ENCODE peak calls at places on chromosomes 13 and 19, in ten cellular contexts. One of them, this sample, is unnamed.

GRCh38 chr19:35363001-35363590 is 4.8 kb downstream of the FFAR3 start:
- DNase-seq in B cell: no peak
- DNase-seq in glutamatergic neuron: no peak
- DNase-seq in BJ: no peak
- DNase-seq in stimulated activated CD4-positive, alpha-beta T cell treated with anti-CD3 and anti-CD28 coated beads, Interleukin-2, amount 100 ng/mL, for 24 hours: no peak
- DNase-seq in thoracic aorta: no peak
- DNase-seq in CD4-positive, alpha-beta T cell: no peak
- DNase-seq in activated T-helper 1 cell treated with Interleukin-2 at 50 U/mL for 16 hours: no peak
- DNase-seq in stimulated activated CD8-positive, alpha-beta memory T cell treated with anti-CD3 and anti-CD28 coated beads, Interleukin-12 subunit alpha, Interleukin-12 subunit beta, amount 100 ng/mL, for 4 hours: no peak
- DNase-seq in iPS-NIHi11: no peak
- DNase-seq in this sample: no peak

GRCh38 chr13:26007774-26008173 is 44.0 kb downstream of the SHISA2 start:
- DNase-seq in B cell: no peak
- DNase-seq in glutamatergic neuron: no peak
- DNase-seq in BJ: no peak
- DNase-seq in stimulated activated CD4-positive, alpha-beta T cell treated with anti-CD3 and anti-CD28 coated beads, Interleukin-2, amount 100 ng/mL, for 24 hours: no peak
- DNase-seq in thoracic aorta: no peak
- DNase-seq in CD4-positive, alpha-beta T cell: no peak
- DNase-seq in activated T-helper 1 cell treated with Interleukin-2 at 50 U/mL for 16 hours: no peak
- DNase-seq in stimulated activated CD8-positive, alpha-beta memory T cell treated with anti-CD3 and anti-CD28 coated beads, Interleukin-12 subunit alpha, Interleukin-12 subunit beta, amount 100 ng/mL, for 4 hours: no peak
- DNase-seq in iPS-NIHi11: no peak
- DNase-seq in this sample: no peak

GRCh38 chr19:17333611-17334413 is 843 bp downstream of the ANO8 start:
- DNase-seq in B cell: peak; percentile 67
- DNase-seq in glutamatergic neuron: no peak
- DNase-seq in BJ: no peak
- DNase-seq in stimulated activated CD4-positive, alpha-beta T cell treated with anti-CD3 and anti-CD28 coated beads, Interleukin-2, amount 100 ng/mL, for 24 hours: peak; percentile 81
- DNase-seq in thoracic aorta: no peak
- DNase-seq in CD4-positive, alpha-beta T cell: peak; percentile 61
- DNase-seq in activated T-helper 1 cell treated with Interleukin-2 at 50 U/mL for 16 hours: peak; percentile 63
- DNase-seq in stimulated activated CD8-positive, alpha-beta memory T cell treated with anti-CD3 and anti-CD28 coated beads, Interleukin-12 subunit alpha, Interleukin-12 subunit beta, amount 100 ng/mL, for 4 hours: peak; percentile 60
- DNase-seq in iPS-NIHi11: no peak
- DNase-seq in this sample: peak; percentile 68

GRCh38 chr19:768424-768823 is 17.5 kb downstream of the MISP start:
- DNase-seq in B cell: no peak
- DNase-seq in glutamatergic neuron: no peak
- DNase-seq in BJ: peak; percentile 75
- DNase-seq in stimulated activated CD4-positive, alpha-beta T cell treated with anti-CD3 and anti-CD28 coated beads, Interleukin-2, amount 100 ng/mL, for 24 hours: no peak
- DNase-seq in thoracic aorta: no peak
- DNase-seq in CD4-positive, alpha-beta T cell: no peak
- DNase-seq in activated T-helper 1 cell treated with Interleukin-2 at 50 U/mL for 16 hours: no peak
- DNase-seq in stimulated activated CD8-positive, alpha-beta memory T cell treated with anti-CD3 and anti-CD28 coated beads, Interleukin-12 subunit alpha, Interleukin-12 subunit beta, amount 100 ng/mL, for 4 hours: no peak
- DNase-seq in iPS-NIHi11: no peak
- DNase-seq in this sample: no peak

GRCh38 chr19:39514840-39515550 is at the start of gene SELENOV:
- DNase-seq in B cell: peak; percentile 56
- DNase-seq in glutamatergic neuron: peak; percentile 80
- DNase-seq in BJ: no peak
- DNase-seq in stimulated activated CD4-positive, alpha-beta T cell treated with anti-CD3 and anti-CD28 coated beads, Interleukin-2, amount 100 ng/mL, for 24 hours: no peak
- DNase-seq in thoracic aorta: no peak
- DNase-seq in CD4-positive, alpha-beta T cell: no peak
- DNase-seq in activated T-helper 1 cell treated with Interleukin-2 at 50 U/mL for 16 hours: no peak
- DNase-seq in stimulated activated CD8-positive, alpha-beta memory T cell treated with anti-CD3 and anti-CD28 coated beads, Interleukin-12 subunit alpha, Interleukin-12 subunit beta, amount 100 ng/mL, for 4 hours: no peak
- DNase-seq in iPS-NIHi11: peak; percentile 80
- DNase-seq in this sample: no peak

GRCh38 chr13:84360843-84361242 is 478.6 kb upstream of the SLITRK1 start:
- DNase-seq in B cell: no peak
- DNase-seq in glutamatergic neuron: no peak
- DNase-seq in BJ: no peak
- DNase-seq in stimulated activated CD4-positive, alpha-beta T cell treated with anti-CD3 and anti-CD28 coated beads, Interleukin-2, amount 100 ng/mL, for 24 hours: no peak
- DNase-seq in thoracic aorta: no peak
- DNase-seq in CD4-positive, alpha-beta T cell: no peak
- DNase-seq in activated T-helper 1 cell treated with Interleukin-2 at 50 U/mL for 16 hours: no peak
- DNase-seq in stimulated activated CD8-positive, alpha-beta memory T cell treated with anti-CD3 and anti-CD28 coated beads, Interleukin-12 subunit alpha, Interleukin-12 subunit beta, amount 100 ng/mL, for 4 hours: no peak
- DNase-seq in iPS-NIHi11: no peak
- DNase-seq in this sample: no peak

GRCh38 chr19:11451942-11452813 is 16.7 kb downstream of the PRKCSH start:
- DNase-seq in B cell: no peak
- DNase-seq in glutamatergic neuron: peak; percentile 55
- DNase-seq in BJ: no peak
- DNase-seq in stimulated activated CD4-positive, alpha-beta T cell treated with anti-CD3 and anti-CD28 coated beads, Interleukin-2, amount 100 ng/mL, for 24 hours: no peak
- DNase-seq in thoracic aorta: no peak
- DNase-seq in CD4-positive, alpha-beta T cell: no peak
- DNase-seq in activated T-helper 1 cell treated with Interleukin-2 at 50 U/mL for 16 hours: no peak
- DNase-seq in stimulated activated CD8-positive, alpha-beta memory T cell treated with anti-CD3 and anti-CD28 coated beads, Interleukin-12 subunit alpha, Interleukin-12 subunit beta, amount 100 ng/mL, for 4 hours: no peak
- DNase-seq in iPS-NIHi11: no peak
- DNase-seq in this sample: no peak

GRCh38 chr19:17846146-17846545 is 1.6 kb downstream of the JAK3 start:
- DNase-seq in B cell: no peak
- DNase-seq in glutamatergic neuron: no peak
- DNase-seq in BJ: no peak
- DNase-seq in stimulated activated CD4-positive, alpha-beta T cell treated with anti-CD3 and anti-CD28 coated beads, Interleukin-2, amount 100 ng/mL, for 24 hours: no peak
- DNase-seq in thoracic aorta: no peak
- DNase-seq in CD4-positive, alpha-beta T cell: no peak
- DNase-seq in activated T-helper 1 cell treated with Interleukin-2 at 50 U/mL for 16 hours: peak; percentile 31
- DNase-seq in stimulated activated CD8-positive, alpha-beta memory T cell treated with anti-CD3 and anti-CD28 coated beads, Interleukin-12 subunit alpha, Interleukin-12 subunit beta, amount 100 ng/mL, for 4 hours: no peak
- DNase-seq in iPS-NIHi11: no peak
- DNase-seq in this sample: peak; percentile 39

GRCh38 chr13:67736646-67737420 is 506.7 kb upstream of the PCDH9 start:
- DNase-seq in B cell: no peak
- DNase-seq in glutamatergic neuron: peak; percentile 23
- DNase-seq in BJ: no peak
- DNase-seq in stimulated activated CD4-positive, alpha-beta T cell treated with anti-CD3 and anti-CD28 coated beads, Interleukin-2, amount 100 ng/mL, for 24 hours: no peak
- DNase-seq in thoracic aorta: no peak
- DNase-seq in CD4-positive, alpha-beta T cell: no peak
- DNase-seq in activated T-helper 1 cell treated with Interleukin-2 at 50 U/mL for 16 hours: no peak
- DNase-seq in stimulated activated CD8-positive, alpha-beta memory T cell treated with anti-CD3 and anti-CD28 coated beads, Interleukin-12 subunit alpha, Interleukin-12 subunit beta, amount 100 ng/mL, for 4 hours: no peak
- DNase-seq in iPS-NIHi11: peak; percentile 33
- DNase-seq in this sample: no peak

GRCh38 chr19:374183-374885 is 29.7 kb upstream of the MIER2 start:
- DNase-seq in B cell: no peak
- DNase-seq in glutamatergic neuron: no peak
- DNase-seq in BJ: no peak
- DNase-seq in stimulated activated CD4-positive, alpha-beta T cell treated with anti-CD3 and anti-CD28 coated beads, Interleukin-2, amount 100 ng/mL, for 24 hours: no peak
- DNase-seq in thoracic aorta: no peak
- DNase-seq in CD4-positive, alpha-beta T cell: no peak
- DNase-seq in activated T-helper 1 cell treated with Interleukin-2 at 50 U/mL for 16 hours: no peak
- DNase-seq in stimulated activated CD8-positive, alpha-beta memory T cell treated with anti-CD3 and anti-CD28 coated beads, Interleukin-12 subunit alpha, Interleukin-12 subunit beta, amount 100 ng/mL, for 4 hours: no peak
- DNase-seq in iPS-NIHi11: no peak
- DNase-seq in this sample: no peak

GRCh38 chr19:15101479-15102082 is 5.6 kb upstream of the SYDE1 start:
- DNase-seq in B cell: peak; percentile 42
- DNase-seq in glutamatergic neuron: peak; percentile 64
- DNase-seq in BJ: no peak
- DNase-seq in stimulated activated CD4-positive, alpha-beta T cell treated with anti-CD3 and anti-CD28 coated beads, Interleukin-2, amount 100 ng/mL, for 24 hours: peak; percentile 70
- DNase-seq in thoracic aorta: no peak
- DNase-seq in CD4-positive, alpha-beta T cell: peak; percentile 36
- DNase-seq in activated T-helper 1 cell treated with Interleukin-2 at 50 U/mL for 16 hours: peak; percentile 18
- DNase-seq in stimulated activated CD8-positive, alpha-beta memory T cell treated with anti-CD3 and anti-CD28 coated beads, Interleukin-12 subunit alpha, Interleukin-12 subunit beta, amount 100 ng/mL, for 4 hours: no peak
- DNase-seq in iPS-NIHi11: peak; percentile 53
- DNase-seq in this sample: no peak

GRCh38 chr19:58097783-58098681 is at the start of gene ZSCAN18:
- DNase-seq in B cell: peak; percentile 98
- DNase-seq in glutamatergic neuron: peak; percentile 99
- DNase-seq in BJ: peak; percentile 71
- DNase-seq in stimulated activated CD4-positive, alpha-beta T cell treated with anti-CD3 and anti-CD28 coated beads, Interleukin-2, amount 100 ng/mL, for 24 hours: peak; percentile 90
- DNase-seq in thoracic aorta: peak; percentile 96
- DNase-seq in CD4-positive, alpha-beta T cell: peak; percentile 93
- DNase-seq in activated T-helper 1 cell treated with Interleukin-2 at 50 U/mL for 16 hours: peak; percentile 90
- DNase-seq in stimulated activated CD8-positive, alpha-beta memory T cell treated with anti-CD3 and anti-CD28 coated beads, Interleukin-12 subunit alpha, Interleukin-12 subunit beta, amount 100 ng/mL, for 4 hours: peak; percentile 93
- DNase-seq in iPS-NIHi11: peak; percentile 100
- DNase-seq in this sample: peak; percentile 91

GRCh38 chr19:39497850-39498261 is 891 bp upstream of the DLL3 start:
- DNase-seq in B cell: peak; percentile 60
- DNase-seq in glutamatergic neuron: peak; percentile 92
- DNase-seq in BJ: no peak
- DNase-seq in stimulated activated CD4-positive, alpha-beta T cell treated with anti-CD3 and anti-CD28 coated beads, Interleukin-2, amount 100 ng/mL, for 24 hours: peak; percentile 32
- DNase-seq in thoracic aorta: no peak
- DNase-seq in CD4-positive, alpha-beta T cell: no peak
- DNase-seq in activated T-helper 1 cell treated with Interleukin-2 at 50 U/mL for 16 hours: no peak
- DNase-seq in stimulated activated CD8-positive, alpha-beta memory T cell treated with anti-CD3 and anti-CD28 coated beads, Interleukin-12 subunit alpha, Interleukin-12 subunit beta, amount 100 ng/mL, for 4 hours: no peak
- DNase-seq in iPS-NIHi11: peak; percentile 81
- DNase-seq in this sample: no peak

GRCh38 chr19:31099470-31100190 is 249.6 kb downstream of the TSHZ3 start:
- DNase-seq in B cell: no peak
- DNase-seq in glutamatergic neuron: no peak
- DNase-seq in BJ: no peak
- DNase-seq in stimulated activated CD4-positive, alpha-beta T cell treated with anti-CD3 and anti-CD28 coated beads, Interleukin-2, amount 100 ng/mL, for 24 hours: no peak
- DNase-seq in thoracic aorta: no peak
- DNase-seq in CD4-positive, alpha-beta T cell: no peak
- DNase-seq in activated T-helper 1 cell treated with Interleukin-2 at 50 U/mL for 16 hours: no peak
- DNase-seq in stimulated activated CD8-positive, alpha-beta memory T cell treated with anti-CD3 and anti-CD28 coated beads, Interleukin-12 subunit alpha, Interleukin-12 subunit beta, amount 100 ng/mL, for 4 hours: no peak
- DNase-seq in iPS-NIHi11: no peak
- DNase-seq in this sample: no peak

GRCh38 chr19:13765395-13766094 is 1.2 kb downstream of the MRI1 start:
- DNase-seq in B cell: no peak
- DNase-seq in glutamatergic neuron: no peak
- DNase-seq in BJ: no peak
- DNase-seq in stimulated activated CD4-positive, alpha-beta T cell treated with anti-CD3 and anti-CD28 coated beads, Interleukin-2, amount 100 ng/mL, for 24 hours: no peak
- DNase-seq in thoracic aorta: no peak
- DNase-seq in CD4-positive, alpha-beta T cell: no peak
- DNase-seq in activated T-helper 1 cell treated with Interleukin-2 at 50 U/mL for 16 hours: no peak
- DNase-seq in stimulated activated CD8-positive, alpha-beta memory T cell treated with anti-CD3 and anti-CD28 coated beads, Interleukin-12 subunit alpha, Interleukin-12 subunit beta, amount 100 ng/mL, for 4 hours: no peak
- DNase-seq in iPS-NIHi11: peak; percentile 52
- DNase-seq in this sample: no peak

GRCh38 chr13:93727301-93728141 is 500.9 kb downstream of the GPC6 start:
- DNase-seq in B cell: no peak
- DNase-seq in glutamatergic neuron: no peak
- DNase-seq in BJ: peak; percentile 37
- DNase-seq in stimulated activated CD4-positive, alpha-beta T cell treated with anti-CD3 and anti-CD28 coated beads, Interleukin-2, amount 100 ng/mL, for 24 hours: no peak
- DNase-seq in thoracic aorta: no peak
- DNase-seq in CD4-positive, alpha-beta T cell: no peak
- DNase-seq in activated T-helper 1 cell treated with Interleukin-2 at 50 U/mL for 16 hours: no peak
- DNase-seq in stimulated activated CD8-positive, alpha-beta memory T cell treated with anti-CD3 and anti-CD28 coated beads, Interleukin-12 subunit alpha, Interleukin-12 subunit beta, amount 100 ng/mL, for 4 hours: no peak
- DNase-seq in iPS-NIHi11: no peak
- DNase-seq in this sample: no peak

GRCh38 chr13:91158015-91158390 is 189.5 kb upstream of the MIR17HG start:
- DNase-seq in B cell: no peak
- DNase-seq in glutamatergic neuron: no peak
- DNase-seq in BJ: no peak
- DNase-seq in stimulated activated CD4-positive, alpha-beta T cell treated with anti-CD3 and anti-CD28 coated beads, Interleukin-2, amount 100 ng/mL, for 24 hours: no peak
- DNase-seq in thoracic aorta: no peak
- DNase-seq in CD4-positive, alpha-beta T cell: no peak
- DNase-seq in activated T-helper 1 cell treated with Interleukin-2 at 50 U/mL for 16 hours: no peak
- DNase-seq in stimulated activated CD8-positive, alpha-beta memory T cell treated with anti-CD3 and anti-CD28 coated beads, Interleukin-12 subunit alpha, Interleukin-12 subunit beta, amount 100 ng/mL, for 4 hours: no peak
- DNase-seq in iPS-NIHi11: no peak
- DNase-seq in this sample: no peak

GRCh38 chr19:869245-870177 is 10.0 kb downstream of the CFD start:
- DNase-seq in B cell: no peak
- DNase-seq in glutamatergic neuron: no peak
- DNase-seq in BJ: peak; percentile 80
- DNase-seq in stimulated activated CD4-positive, alpha-beta T cell treated with anti-CD3 and anti-CD28 coated beads, Interleukin-2, amount 100 ng/mL, for 24 hours: no peak
- DNase-seq in thoracic aorta: peak; percentile 60
- DNase-seq in CD4-positive, alpha-beta T cell: no peak
- DNase-seq in activated T-helper 1 cell treated with Interleukin-2 at 50 U/mL for 16 hours: no peak
- DNase-seq in stimulated activated CD8-positive, alpha-beta memory T cell treated with anti-CD3 and anti-CD28 coated beads, Interleukin-12 subunit alpha, Interleukin-12 subunit beta, amount 100 ng/mL, for 4 hours: no peak
- DNase-seq in iPS-NIHi11: no peak
- DNase-seq in this sample: no peak

GRCh38 chr19:51501594-51502263 is at the start of gene SIGLEC12:
- DNase-seq in B cell: peak; percentile 44
- DNase-seq in glutamatergic neuron: no peak
- DNase-seq in BJ: no peak
- DNase-seq in stimulated activated CD4-positive, alpha-beta T cell treated with anti-CD3 and anti-CD28 coated beads, Interleukin-2, amount 100 ng/mL, for 24 hours: peak; percentile 35
- DNase-seq in thoracic aorta: no peak
- DNase-seq in CD4-positive, alpha-beta T cell: no peak
- DNase-seq in activated T-helper 1 cell treated with Interleukin-2 at 50 U/mL for 16 hours: no peak
- DNase-seq in stimulated activated CD8-positive, alpha-beta memory T cell treated with anti-CD3 and anti-CD28 coated beads, Interleukin-12 subunit alpha, Interleukin-12 subunit beta, amount 100 ng/mL, for 4 hours: no peak
- DNase-seq in iPS-NIHi11: no peak
- DNase-seq in this sample: no peak

GRCh38 chr19:39212377-39212742 is 8.3 kb upstream of the SYCN start:
- DNase-seq in B cell: peak; percentile 51
- DNase-seq in glutamatergic neuron: peak; percentile 45
- DNase-seq in BJ: no peak
- DNase-seq in stimulated activated CD4-positive, alpha-beta T cell treated with anti-CD3 and anti-CD28 coated beads, Interleukin-2, amount 100 ng/mL, for 24 hours: peak; percentile 73
- DNase-seq in thoracic aorta: no peak
- DNase-seq in CD4-positive, alpha-beta T cell: peak; percentile 42
- DNase-seq in activated T-helper 1 cell treated with Interleukin-2 at 50 U/mL for 16 hours: peak; percentile 47
- DNase-seq in stimulated activated CD8-positive, alpha-beta memory T cell treated with anti-CD3 and anti-CD28 coated beads, Interleukin-12 subunit alpha, Interleukin-12 subunit beta, amount 100 ng/mL, for 4 hours: peak; percentile 22
- DNase-seq in iPS-NIHi11: peak; percentile 74
- DNase-seq in this sample: peak; percentile 33

GRCh38 chr13:30114586-30115256 is 192.6 kb downstream of the KATNAL1 start:
- DNase-seq in B cell: peak; percentile 95
- DNase-seq in glutamatergic neuron: peak; percentile 97
- DNase-seq in BJ: no peak
- DNase-seq in stimulated activated CD4-positive, alpha-beta T cell treated with anti-CD3 and anti-CD28 coated beads, Interleukin-2, amount 100 ng/mL, for 24 hours: peak; percentile 97
- DNase-seq in thoracic aorta: peak; percentile 46
- DNase-seq in CD4-positive, alpha-beta T cell: peak; percentile 95
- DNase-seq in activated T-helper 1 cell treated with Interleukin-2 at 50 U/mL for 16 hours: peak; percentile 86
- DNase-seq in stimulated activated CD8-positive, alpha-beta memory T cell treated with anti-CD3 and anti-CD28 coated beads, Interleukin-12 subunit alpha, Interleukin-12 subunit beta, amount 100 ng/mL, for 4 hours: peak; percentile 85
- DNase-seq in iPS-NIHi11: peak; percentile 90
- DNase-seq in this sample: peak; percentile 90

GRCh38 chr13:77714119-77714755 is 16.8 kb downstream of the SLAIN1 start:
- DNase-seq in B cell: no peak
- DNase-seq in glutamatergic neuron: no peak
- DNase-seq in BJ: no peak
- DNase-seq in stimulated activated CD4-positive, alpha-beta T cell treated with anti-CD3 and anti-CD28 coated beads, Interleukin-2, amount 100 ng/mL, for 24 hours: no peak
- DNase-seq in thoracic aorta: no peak
- DNase-seq in CD4-positive, alpha-beta T cell: no peak
- DNase-seq in activated T-helper 1 cell treated with Interleukin-2 at 50 U/mL for 16 hours: no peak
- DNase-seq in stimulated activated CD8-positive, alpha-beta memory T cell treated with anti-CD3 and anti-CD28 coated beads, Interleukin-12 subunit alpha, Interleukin-12 subunit beta, amount 100 ng/mL, for 4 hours: no peak
- DNase-seq in iPS-NIHi11: no peak
- DNase-seq in this sample: no peak

GRCh38 chr19:58227964-58228583 is 640 bp upstream of the ZNF544 start:
- DNase-seq in B cell: no peak
- DNase-seq in glutamatergic neuron: no peak
- DNase-seq in BJ: no peak
- DNase-seq in stimulated activated CD4-positive, alpha-beta T cell treated with anti-CD3 and anti-CD28 coated beads, Interleukin-2, amount 100 ng/mL, for 24 hours: no peak
- DNase-seq in thoracic aorta: no peak
- DNase-seq in CD4-positive, alpha-beta T cell: no peak
- DNase-seq in activated T-helper 1 cell treated with Interleukin-2 at 50 U/mL for 16 hours: no peak
- DNase-seq in stimulated activated CD8-positive, alpha-beta memory T cell treated with anti-CD3 and anti-CD28 coated beads, Interleukin-12 subunit alpha, Interleukin-12 subunit beta, amount 100 ng/mL, for 4 hours: no peak
- DNase-seq in iPS-NIHi11: peak; percentile 22
- DNase-seq in this sample: no peak

GRCh38 chr19:3480383-3481091 is at the start of gene SMIM24:
- DNase-seq in B cell: no peak
- DNase-seq in glutamatergic neuron: no peak
- DNase-seq in BJ: no peak
- DNase-seq in stimulated activated CD4-positive, alpha-beta T cell treated with anti-CD3 and anti-CD28 coated beads, Interleukin-2, amount 100 ng/mL, for 24 hours: no peak
- DNase-seq in thoracic aorta: no peak
- DNase-seq in CD4-positive, alpha-beta T cell: no peak
- DNase-seq in activated T-helper 1 cell treated with Interleukin-2 at 50 U/mL for 16 hours: no peak
- DNase-seq in stimulated activated CD8-positive, alpha-beta memory T cell treated with anti-CD3 and anti-CD28 coated beads, Interleukin-12 subunit alpha, Interleukin-12 subunit beta, amount 100 ng/mL, for 4 hours: no peak
- DNase-seq in iPS-NIHi11: peak; percentile 58
- DNase-seq in this sample: no peak

GRCh38 chr13:25971499-25972145 is 80.2 kb downstream of the SHISA2 start:
- DNase-seq in B cell: no peak
- DNase-seq in glutamatergic neuron: peak; percentile 56
- DNase-seq in BJ: no peak
- DNase-seq in stimulated activated CD4-positive, alpha-beta T cell treated with anti-CD3 and anti-CD28 coated beads, Interleukin-2, amount 100 ng/mL, for 24 hours: no peak
- DNase-seq in thoracic aorta: no peak
- DNase-seq in CD4-positive, alpha-beta T cell: peak; percentile 44
- DNase-seq in activated T-helper 1 cell treated with Interleukin-2 at 50 U/mL for 16 hours: peak; percentile 30
- DNase-seq in stimulated activated CD8-positive, alpha-beta memory T cell treated with anti-CD3 and anti-CD28 coated beads, Interleukin-12 subunit alpha, Interleukin-12 subunit beta, amount 100 ng/mL, for 4 hours: no peak
- DNase-seq in iPS-NIHi11: no peak
- DNase-seq in this sample: peak; percentile 26

GRCh38 chr13:66402071-66402470 is 828.1 kb downstream of the PCDH9 start:
- DNase-seq in B cell: no peak
- DNase-seq in glutamatergic neuron: no peak
- DNase-seq in BJ: no peak
- DNase-seq in stimulated activated CD4-positive, alpha-beta T cell treated with anti-CD3 and anti-CD28 coated beads, Interleukin-2, amount 100 ng/mL, for 24 hours: no peak
- DNase-seq in thoracic aorta: no peak
- DNase-seq in CD4-positive, alpha-beta T cell: no peak
- DNase-seq in activated T-helper 1 cell treated with Interleukin-2 at 50 U/mL for 16 hours: no peak
- DNase-seq in stimulated activated CD8-positive, alpha-beta memory T cell treated with anti-CD3 and anti-CD28 coated beads, Interleukin-12 subunit alpha, Interleukin-12 subunit beta, amount 100 ng/mL, for 4 hours: no peak
- DNase-seq in iPS-NIHi11: no peak
- DNase-seq in this sample: no peak

GRCh38 chr13:113788413-113789135 is 29.5 kb downstream of the TMEM255B start:
- DNase-seq in B cell: no peak
- DNase-seq in glutamatergic neuron: no peak
- DNase-seq in BJ: no peak
- DNase-seq in stimulated activated CD4-positive, alpha-beta T cell treated with anti-CD3 and anti-CD28 coated beads, Interleukin-2, amount 100 ng/mL, for 24 hours: no peak
- DNase-seq in thoracic aorta: no peak
- DNase-seq in CD4-positive, alpha-beta T cell: no peak
- DNase-seq in activated T-helper 1 cell treated with Interleukin-2 at 50 U/mL for 16 hours: no peak
- DNase-seq in stimulated activated CD8-positive, alpha-beta memory T cell treated with anti-CD3 and anti-CD28 coated beads, Interleukin-12 subunit alpha, Interleukin-12 subunit beta, amount 100 ng/mL, for 4 hours: no peak
- DNase-seq in iPS-NIHi11: no peak
- DNase-seq in this sample: no peak

GRCh38 chr19:14775855-14776254 is 2.5 kb downstream of the ADGRE2 start:
- DNase-seq in B cell: peak; percentile 24
- DNase-seq in glutamatergic neuron: no peak
- DNase-seq in BJ: no peak
- DNase-seq in stimulated activated CD4-positive, alpha-beta T cell treated with anti-CD3 and anti-CD28 coated beads, Interleukin-2, amount 100 ng/mL, for 24 hours: no peak
- DNase-seq in thoracic aorta: no peak
- DNase-seq in CD4-positive, alpha-beta T cell: no peak
- DNase-seq in activated T-helper 1 cell treated with Interleukin-2 at 50 U/mL for 16 hours: no peak
- DNase-seq in stimulated activated CD8-positive, alpha-beta memory T cell treated with anti-CD3 and anti-CD28 coated beads, Interleukin-12 subunit alpha, Interleukin-12 subunit beta, amount 100 ng/mL, for 4 hours: no peak
- DNase-seq in iPS-NIHi11: no peak
- DNase-seq in this sample: no peak